ENCODE peak calls at places on chromosomes 13 and 19, in seven cellular contexts. Z is fibroblast of lung, Q is tibial artery, R is left ventricle myocardium inferior, P is HCT116, J is A549, O is ovary. S is an unnamed sample.

GRCh38 chr13:27923794-27924528 is 4.2 kb downstream of the PDX1 start:
- DNase-seq in Z (no peak), Q (no peak), R (no peak), P (no peak), J (no peak), O (no peak), S (no peak)

GRCh38 chr13:43133792-43134191 is 110.4 kb downstream of the DNAJC15 start:
- DNase-seq in Z (no peak), Q (no peak), R (no peak), P (no peak), J (no peak), O (no peak), S (no peak)

GRCh38 chr13:110456550-110456949 is 105.0 kb downstream of the RAB20 start:
- DNase-seq in Z (no peak), Q (no peak), R (no peak), P (no peak), J (no peak), O (no peak), S (no peak)

GRCh38 chr19:2834294-2834871 is 6.9 kb upstream of the ZNF555 start:
- DNase-seq in Z (no peak), Q (no peak), R (no peak), P (no peak), J (no peak), O (no peak), S (no peak)

GRCh38 chr13:34620073-34620858 is 321.8 kb upstream of the NBEA start:
- DNase-seq in Z (no peak), Q (no peak), R (no peak), P (no peak), J (no peak), O (no peak), S (no peak)

GRCh38 chr13:43537124-43537523 is 249.6 kb downstream of the ENOX1 start:
- DNase-seq in Z (no peak), Q (no peak), R (no peak), P (no peak), J (no peak), O (no peak), S (no peak)

GRCh38 chr13:30581582-30581981 is 36.1 kb upstream of the USPL1 start:
- DNase-seq in Z (no peak), Q (no peak), R (no peak), P (peak), J (peak), O (no peak), S (no peak)

GRCh38 chr13:79481685-79482052 is 714 bp downstream of the NDFIP2 start:
- DNase-seq in Z (peak), Q (no peak), R (no peak), P (no peak), J (no peak), O (no peak), S (no peak)

GRCh38 chr19:32558607-32559228 is 22.3 kb upstream of the PDCD5 start:
- DNase-seq in Z (no peak), Q (no peak), R (no peak), P (no peak), J (no peak), O (no peak), S (no peak)

GRCh38 chr13:110636701-110637201 is 21.4 kb downstream of the NAXD start:
- DNase-seq in Z (no peak), Q (no peak), R (no peak), P (no peak), J (no peak), O (no peak), S (no peak)

GRCh38 chr13:112968380-112968909 is 569 bp upstream of the MCF2L start:
- DNase-seq in Z (no peak), Q (peak), R (peak), P (no peak), J (no peak), O (peak), S (no peak)
- H3K4me3 ChIP-seq in Z (no peak), Q (peak), R (peak), P (peak), J (peak), O (peak), S (peak)

DNA sequence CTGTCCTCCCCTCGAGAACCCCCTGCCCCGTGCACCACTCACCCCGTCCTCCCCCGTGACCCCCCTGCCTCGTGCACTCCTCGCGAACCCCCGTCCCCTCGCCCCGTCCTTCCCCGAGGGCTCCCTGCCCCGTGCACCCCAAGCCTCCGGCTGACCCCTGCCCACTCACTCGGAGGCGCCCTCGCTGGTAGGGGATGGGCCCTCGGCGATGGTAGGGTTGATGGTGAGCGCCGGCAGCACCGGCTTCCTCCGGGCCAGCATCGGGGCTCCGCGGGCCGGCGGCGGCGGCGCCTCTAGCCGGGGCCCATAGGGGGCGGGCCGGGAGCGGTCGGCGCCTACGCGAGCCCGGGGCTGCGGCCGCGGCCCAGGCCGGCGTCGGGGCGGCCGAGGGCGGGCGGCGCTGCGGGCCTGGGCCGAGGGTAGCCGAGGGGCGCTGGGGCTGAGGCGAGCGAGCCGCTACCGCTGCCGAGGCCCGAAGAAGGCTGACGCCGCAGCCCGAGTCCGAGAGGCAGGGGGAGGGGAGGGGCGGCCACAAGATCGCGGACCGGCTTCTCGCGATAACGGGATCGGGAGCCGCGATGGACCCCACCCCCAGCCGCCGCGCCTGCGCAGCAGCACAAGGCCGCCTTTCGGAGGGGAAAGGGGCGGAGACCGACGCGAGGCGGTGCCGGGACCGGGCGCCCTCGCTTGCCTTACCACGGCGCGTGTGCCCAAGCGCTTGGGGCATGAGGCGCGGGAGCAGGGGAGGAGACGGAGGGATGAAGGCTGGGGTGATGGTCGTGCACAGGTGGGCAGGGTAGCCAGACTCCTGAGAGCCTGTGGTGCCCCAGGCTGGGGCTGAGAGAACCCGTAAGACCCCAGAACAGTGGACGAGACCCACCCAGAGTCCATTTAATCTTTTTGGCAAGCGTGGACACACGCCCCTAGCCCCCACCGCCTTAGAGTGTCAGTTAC is at the start of gene MAP2K2:
- DNase-seq in Z (peak), Q (peak), R (peak), P (peak), J (peak), O (peak), S (peak)
- H3K4me3 ChIP-seq in Z (peak), Q (peak), R (peak), P (peak), J (peak), O (peak), S (peak)

GRCh38 chr13:46738055-46738454 is 58.9 kb downstream of the ESD start:
- DNase-seq in Z (no peak), Q (no peak), R (no peak), P (no peak), J (no peak), O (no peak), S (no peak)
- H3K4me3 ChIP-seq in Z (no peak), Q (no peak), R (no peak), P (no peak), J (no peak), O (no peak), S (no peak)

DNA sequence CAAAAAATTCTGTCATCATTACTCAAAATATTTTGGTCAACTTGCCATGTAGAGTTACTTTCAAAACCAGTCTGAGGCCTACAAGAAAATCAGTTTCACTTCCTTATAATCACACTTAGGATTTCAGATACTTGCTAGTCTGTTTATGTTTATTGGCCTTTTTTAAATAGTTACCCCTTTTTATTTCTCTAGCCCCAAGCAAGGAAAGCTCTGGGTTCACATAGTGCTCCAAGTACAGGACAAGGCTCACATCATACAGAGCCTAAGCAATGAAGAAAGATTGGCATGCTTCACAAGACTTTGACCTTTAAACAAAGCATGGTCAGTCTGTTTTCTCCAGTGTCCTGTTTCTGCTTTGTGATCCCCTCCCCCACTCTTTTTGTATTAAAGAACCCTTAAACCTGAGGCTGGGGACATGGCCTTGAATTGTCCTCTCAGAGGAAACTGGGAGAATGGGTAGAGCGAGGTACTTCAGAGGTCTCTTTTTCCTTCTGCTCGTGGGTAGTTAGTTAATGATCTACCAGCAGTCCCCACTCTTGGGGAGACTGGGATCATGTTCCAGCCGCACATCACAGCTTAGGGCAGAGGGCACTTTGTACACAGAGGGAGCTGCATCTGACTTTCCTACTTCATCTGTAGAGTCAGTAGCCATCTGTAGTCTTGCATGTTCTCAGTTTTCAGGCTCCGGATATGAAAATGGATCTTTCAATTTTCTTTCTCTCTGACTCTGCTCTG is 30.6 kb downstream of the CEACAM1 start:
- DNase-seq in Z (no peak), Q (no peak), R (no peak), P (no peak), J (peak), O (no peak), S (no peak)
- H3K4me3 ChIP-seq in Z (no peak), Q (no peak), R (no peak), P (no peak), J (no peak), O (no peak), S (no peak)

GRCh38 chr19:46646402-46646801 is 10.4 kb upstream of the GNG8 start:
- DNase-seq in Z (no peak), Q (no peak), R (no peak), P (no peak), J (no peak), O (no peak), S (no peak)
- H3K4me3 ChIP-seq in Z (no peak), Q (no peak), R (no peak), P (no peak), J (no peak), O (no peak), S (no peak)

DNA sequence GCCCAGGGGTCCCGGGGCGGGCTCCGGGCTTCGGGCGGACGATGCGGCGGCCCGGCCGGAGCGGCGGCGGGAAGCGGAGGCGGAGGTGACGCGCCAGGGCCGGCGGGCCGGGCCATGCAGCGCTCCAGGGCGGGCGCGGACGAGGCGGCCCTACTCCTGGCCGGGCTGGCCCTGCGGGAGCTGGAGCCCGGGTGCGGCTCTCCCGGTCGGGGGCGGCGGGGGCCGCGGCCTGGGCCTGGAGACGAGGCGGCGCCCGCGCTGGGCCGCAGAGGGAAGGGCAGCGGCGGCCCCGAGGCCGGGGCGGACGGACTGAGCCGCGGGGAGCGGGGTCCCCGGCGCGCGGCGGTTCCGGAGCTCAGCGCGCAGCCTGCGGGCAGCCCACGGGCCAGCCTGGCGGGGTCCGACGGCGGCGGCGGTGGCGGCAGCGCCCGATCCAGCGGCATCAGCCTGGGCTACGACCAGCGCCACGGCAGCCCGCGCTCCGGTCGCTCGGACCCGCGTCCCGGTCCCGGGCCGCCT is 362 bp downstream of the WTIP start:
- DNase-seq in Z (no peak), Q (peak), R (peak), P (no peak), J (peak), O (peak), S (no peak)
- H3K4me3 ChIP-seq in Z (peak), Q (peak), R (peak), P (no peak), J (peak), O (peak), S (peak)